ENCODE peak calls at places on chromosomes 16 and 17, in four cellular contexts. L is stomach, G is A549, C is tibial nerve. Z is an unnamed sample. For H3K4me1, the result is how much of the 10 kb centered on the place peaks cover.

GRCh38 chr17:29155966-29156338 is 24.2 kb downstream of the MYO18A start:
- DNase-seq in L (no peak), G (no peak), C (no peak), Z (no peak)

GRCh38 chr17:4743216-4743615 is 3.5 kb upstream of the CXCL16 start:
- DNase-seq in L (no peak), G (no peak), C (no peak), Z (no peak)

GRCh38 chr17:14080847-14081251 is 11.5 kb downstream of the COX10 start:
- DNase-seq in L (no peak), G (no peak), C (no peak), Z (no peak)

GRCh38 chr17:68198931-68199836 is 48.7 kb upstream of the AMZ2 start:
- DNase-seq in L (no peak), G (peak), C (no peak), Z (no peak)

GRCh38 chr16:67734731-67735201 is 15.7 kb upstream of the GFOD2 start:
- DNase-seq in L (no peak), G (no peak), C (no peak), Z (no peak)

GRCh38 chr16:56801762-56802161 is 63.2 kb upstream of the SLC12A3 start:
- DNase-seq in L (no peak), G (no peak), C (no peak), Z (no peak)

GRCh38 chr17:7843536-7844291 is 9.7 kb downstream of the KDM6B start:
- DNase-seq in L (peak), G (peak), C (peak), Z (peak)

GRCh38 chr17:43662432-43663141 is 865 bp upstream of the MEOX1 start:
- DNase-seq in L (no peak), G (no peak), C (no peak), Z (no peak)

GRCh38 chr17:35736236-35736635 is 4.8 kb downstream of the RASL10B start:
- DNase-seq in L (no peak), G (no peak), C (no peak), Z (no peak)

GRCh38 chr16:63928421-63928820 is 1193.4 kb downstream of the CDH11 start:
- DNase-seq in L (no peak), G (no peak), C (no peak), Z (no peak)

GRCh38 chr17:39083270-39083669 is 68.2 kb downstream of the PLXDC1 start:
- DNase-seq in L (peak), G (no peak), C (no peak), Z (no peak)

GRCh38 chr17:32517982-32518381 is 31.2 kb downstream of the CDK5R1 start:
- DNase-seq in L (no peak), G (no peak), C (no peak), Z (peak)

GRCh38 chr17:40554646-40555295 is 10.5 kb downstream of the CCR7 start:
- DNase-seq in L (peak), G (no peak), C (no peak), Z (no peak)

GRCh38 chr17:83106036-83106577 is 26.7 kb downstream of the METRNL start:
- DNase-seq in L (no peak), G (no peak), C (no peak), Z (no peak)

GRCh38 chr16:86602521-86602920 is 24.2 kb downstream of the FOXL1 start:
- DNase-seq in L (no peak), G (no peak), C (no peak), Z (no peak)

GRCh38 chr17:8776861-8777260 is 18.5 kb upstream of the SPDYE4 start:
- DNase-seq in L (no peak), G (no peak), C (no peak), Z (no peak)

GRCh38 chr16:62014534-62014933 is 21.7 kb downstream of the CDH8 start:
- DNase-seq in L (no peak), G (no peak), C (no peak), Z (no peak)

GRCh38 chr17:2075336-2076056 is 20.6 kb downstream of the HIC1 start:
- DNase-seq in L (no peak), G (no peak), C (no peak), Z (peak)

GRCh38 chr16:12516621-12517309 is 286.9 kb downstream of the CPPED1 start:
- DNase-seq in L (no peak), G (no peak), C (no peak), Z (no peak)

GRCh38 chr17:75371339-75371738 is 34.1 kb downstream of the GRB2 start:
- DNase-seq in L (no peak), G (no peak), C (no peak), Z (no peak)
- H3K27ac ChIP-seq in L (no peak), G (no peak), C (no peak), Z (peak)

GRCh38 chr16:9114842-9115241 is 23.4 kb downstream of the HAPSTR1 start:
- DNase-seq in L (no peak), G (no peak), C (no peak), Z (no peak)
- H3K4me1 ChIP-seq in L (half or more), G (half or more), C (half or more), Z (half or more)

GRCh38 chr16:72924487-72924886 is 123.4 kb downstream of the ZFHX3 start:
- DNase-seq in L (no peak), G (no peak), C (no peak), Z (peak)
- TF ChIP-seq EP300 in L (no peak), G (no peak), C (no peak), Z (no peak)

DNA sequence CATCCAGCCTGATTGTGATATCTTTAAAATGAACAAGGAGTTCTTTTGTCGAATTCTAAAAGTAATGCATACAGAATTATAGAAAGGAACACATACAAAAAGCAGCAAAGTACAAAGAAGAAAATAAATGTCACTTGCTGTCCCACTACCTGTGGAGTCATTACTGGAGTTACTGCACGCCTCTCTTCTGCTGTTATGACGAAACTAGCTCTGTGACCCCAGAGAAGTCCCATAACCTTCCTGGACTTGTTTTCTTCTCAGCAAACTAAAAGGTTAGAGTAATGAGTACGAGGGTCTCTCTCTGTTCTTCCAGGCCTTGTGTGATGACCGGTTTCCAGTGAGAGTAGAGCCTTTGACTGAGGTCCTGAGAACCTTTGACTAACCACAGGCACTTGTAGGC is 26.9 kb downstream of the BANP start:
- DNase-seq in L (no peak), G (no peak), C (no peak), Z (no peak)
- H3K27ac ChIP-seq in L (no peak), G (no peak), C (no peak), Z (no peak)

GRCh38 chr17:59706900-59707181 is 389 bp downstream of the PTRH2 start:
- DNase-seq in L (no peak), G (no peak), C (no peak), Z (no peak)
- H3K4me1 ChIP-seq in L (half or more), G (under half), C (half or more), Z (under half)

GRCh38 chr16:2205104-2205966 is at the start of gene MLST8:
- DNase-seq in L (peak), G (peak), C (peak), Z (peak)
- TF ChIP-seq EP300 in L (no peak), G (no peak), C (peak), Z (no peak)

GRCh38 chr16:48522041-48522440 is 87.9 kb downstream of the N4BP1 start:
- DNase-seq in L (no peak), G (no peak), C (no peak), Z (no peak)
- H3K27ac ChIP-seq in L (no peak), G (no peak), C (no peak), Z (no peak)

GRCh38 chr16:24983521-24983920 is 31.6 kb downstream of the ARHGAP17 start:
- DNase-seq in L (no peak), G (no peak), C (no peak), Z (no peak)
- H3K4me1 ChIP-seq in L (half or more), G (under half), C (half or more), Z (half or more)

GRCh38 chr17:79944251-79944812 is 91.3 kb downstream of the TBC1D16 start:
- DNase-seq in L (no peak), G (no peak), C (no peak), Z (no peak)

GRCh38 chr17:79943354-79944241 is 92.1 kb downstream of the TBC1D16 start:
- DNase-seq in L (no peak), G (no peak), C (no peak), Z (no peak)

GRCh38 chr17:79941088-79942010 is 94.3 kb downstream of the TBC1D16 start:
- DNase-seq in L (no peak), G (no peak), C (no peak), Z (peak)

GRCh38 chr17:79942011-79942405 is 93.7 kb downstream of the TBC1D16 start:
- DNase-seq in L (no peak), G (no peak), C (no peak), Z (peak)

GRCh38 chr17:79942591-79943353 is 92.9 kb downstream of the TBC1D16 start:
- DNase-seq in L (no peak), G (no peak), C (no peak), Z (peak)
- TF ChIP-seq EP300 in L (no peak), G (no peak), C (no peak), Z (no peak)

Z was measured in sigmoid colon.